ENCODE peak calls at places on chromosomes 2 and 18, in four cellular contexts. A is T-helper 9 cell; O is iris pigment epithelial cell; V is stimulated activated CD4-positive, alpha-beta T cell treated with anti-CD3 and anti-CD28 coated beads, Interleukin-1b, Interleukin-23, amount 100 ng/mL, for 24 hours. B is an unnamed sample.

GRCh38 chr2:61233581-61233980 is 71.6 kb downstream of the C2orf74 start:
- DNase-seq in O (no peak), A (no peak), V (no peak), B (no peak)

GRCh38 chr2:128390991-128391630 is 72.4 kb upstream of the HS6ST1 start:
- DNase-seq in A (no peak), O (no peak), V (no peak), B (no peak)

GRCh38 chr2:101704046-101704466 is 6.5 kb downstream of the MAP4K4 start:
- DNase-seq in V (no peak), A (no peak), O (peak), B (peak)

GRCh38 chr2:46852598-46852997 is 63.0 kb downstream of the MCFD2 start:
- DNase-seq in O (no peak), A (no peak), V (no peak), B (no peak)

GRCh38 chr2:61658841-61659780 is 121.0 kb upstream of the XPO1 start:
- DNase-seq in V (no peak), A (no peak), O (peak), B (no peak)

GRCh38 chr2:201158111-201158929 is 24.6 kb upstream of the CASP10 start:
- DNase-seq in O (peak), V (no peak), A (peak), B (peak)

GRCh38 chr2:96505231-96505889 is at the start of gene NEURL3:
- DNase-seq in O (peak), V (no peak), A (no peak), B (peak)

GRCh38 chr2:45812039-45812500 is 160.6 kb downstream of the PRKCE start:
- DNase-seq in V (no peak), O (peak), A (no peak), B (peak)

GRCh38 chr18:52569492-52569891 is 229.5 kb downstream of the DCC start:
- DNase-seq in V (no peak), O (no peak), A (no peak), B (no peak)

GRCh38 chr2:236748385-236748784 is 178.8 kb downstream of the ACKR3 start:
- DNase-seq in V (no peak), A (no peak), O (peak), B (no peak)

GRCh38 chr2:232857158-232857563 is 12.9 kb upstream of the SNORC start:
- DNase-seq in O (peak), V (no peak), A (no peak), B (no peak)

GRCh38 chr2:217978536-217979150 is 24.2 kb downstream of the TNS1 start:
- DNase-seq in V (no peak), A (no peak), O (peak), B (no peak)

GRCh38 chr2:86436328-86436727 is 4.8 kb upstream of the KDM3A start:
- DNase-seq in V (no peak), O (no peak), A (no peak), B (no peak)

GRCh38 chr2:10264506-10265327 is 38.0 kb upstream of the HPCAL1 start:
- DNase-seq in O (no peak), V (no peak), A (no peak), B (no peak)

GRCh38 chr2:55555977-55556376 is 36.5 kb downstream of the CFAP36 start:
- DNase-seq in A (no peak), V (no peak), O (peak), B (no peak)

GRCh38 chr2:26043862-26044736 is 10.2 kb downstream of the RAB10 start:
- DNase-seq in O (peak), A (no peak), V (no peak), B (no peak)

GRCh38 chr18:70195852-70196434 is 9.5 kb downstream of the RTTN start:
- DNase-seq in V (no peak), O (peak), A (no peak), B (no peak)

GRCh38 chr2:201275991-201276390 is 15.7 kb downstream of the CASP8 start:
- DNase-seq in V (no peak), A (no peak), O (no peak), B (no peak)

GRCh38 chr18:78922856-78923255 is 56.8 kb upstream of the SALL3 start:
- DNase-seq in A (no peak), O (no peak), V (no peak), B (no peak)

GRCh38 chr2:170771049-170771937 is 1.1 kb downstream of the ERICH2 start:
- DNase-seq in A (no peak), V (no peak), O (peak), B (no peak)

GRCh38 chr2:213752575-213752974 is 468.3 kb downstream of the SPAG16 start:
- DNase-seq in O (no peak), V (no peak), A (no peak), B (no peak)